ENCODE peak calls at places on chromosome X, in six cellular contexts. M, W, R, D, S and N are unnamed samples.
A peak's percentile ranks its signal among the peaks of the same experiment; 100 is the strongest.

GRCh38 chrX:147675819-147676218 is 235.9 kb upstream of the FMR1 start:
- DNase-seq in M (no peak), W (no peak), R (no peak), D (no peak), S (no peak), N (no peak)

GRCh38 chrX:103556941-103557340 is 28.4 kb upstream of the TCEAL4 start:
- DNase-seq in M (no peak), W (no peak), R (no peak), D (no peak), S (no peak), N (no peak)

GRCh38 chrX:102745513-102746133 is 25.1 kb downstream of the GPRASP3 start:
- DNase-seq in M (peak; percentile 21), W (no peak), R (no peak), D (peak; percentile 48), S (no peak), N (no peak)

GRCh38 chrX:151161690-151162089 is 14.7 kb upstream of the GPR50 start:
- DNase-seq in M (no peak), W (no peak), R (no peak), D (no peak), S (no peak), N (no peak)

GRCh38 chrX:118975831-118976598 is 1.6 kb downstream of the LONRF3 start:
- DNase-seq in M (peak; percentile 50), W (no peak), R (no peak), D (no peak), S (no peak), N (peak; percentile 46)

GRCh38 chrX:21383546-21383945 is 9.3 kb downstream of the CNKSR2 start:
- DNase-seq in M (no peak), W (no peak), R (no peak), D (no peak), S (no peak), N (no peak)

GRCh38 chrX:151633157-151633556 is 62.1 kb upstream of the PRRG3 start:
- DNase-seq in M (no peak), W (no peak), R (no peak), D (no peak), S (no peak), N (no peak)

GRCh38 chrX:6708676-6709075 is 173.8 kb upstream of the VCX3A start:
- DNase-seq in M (no peak), W (no peak), R (no peak), D (no peak), S (no peak), N (no peak)

GRCh38 chrX:117834076-117834475 is 282.5 kb downstream of the KLHL13 start:
- DNase-seq in M (no peak), W (no peak), R (no peak), D (no peak), S (no peak), N (no peak)

GRCh38 chrX:97290199-97290598 is 406.5 kb downstream of the RPA4 start:
- DNase-seq in M (peak; percentile 0), W (no peak), R (no peak), D (no peak), S (no peak), N (peak; percentile 17)

GRCh38 chrX:23331701-23332100 is 2.9 kb upstream of the PTCHD1 start:
- DNase-seq in M (no peak), W (no peak), R (no peak), D (no peak), S (no peak), N (no peak)

GRCh38 chrX:12979630-12980015 is 4.7 kb downstream of the TMSB4X start:
- DNase-seq in M (peak; percentile 12), W (no peak), R (no peak), D (no peak), S (no peak), N (peak; percentile 27)

GRCh38 chrX:40148189-40148438 is 50.4 kb upstream of the BCOR start:
- DNase-seq in M (no peak), W (no peak), R (no peak), D (no peak), S (no peak), N (no peak)

GRCh38 chrX:40148439-40149285 is 50.9 kb upstream of the BCOR start:
- DNase-seq in M (no peak), W (no peak), R (no peak), D (no peak), S (no peak), N (no peak)

GRCh38 chrX:40145670-40146470 is 48.1 kb upstream of the BCOR start:
- DNase-seq in M (peak; percentile 50), W (no peak), R (no peak), D (no peak), S (no peak), N (peak; percentile 47)

GRCh38 chrX:40146471-40147398 is 49.0 kb upstream of the BCOR start:
- DNase-seq in M (peak; percentile 67), W (no peak), R (no peak), D (no peak), S (no peak), N (peak; percentile 66)

GRCh38 chrX:40147399-40148188 is 49.8 kb upstream of the BCOR start:
- DNase-seq in M (no peak), W (no peak), R (no peak), D (no peak), S (no peak), N (no peak)
- H3K4me1 ChIP-seq in M (no peaks in the 10 kb centered on the region), W (no peaks in the 10 kb centered on the region), R (peaks cover 77% of the 10 kb centered on the region), D (peaks cover 9% of the 10 kb centered on the region), S (peaks cover 9% of the 10 kb centered on the region), N (peaks cover 8% of the 10 kb centered on the region)

DNA sequence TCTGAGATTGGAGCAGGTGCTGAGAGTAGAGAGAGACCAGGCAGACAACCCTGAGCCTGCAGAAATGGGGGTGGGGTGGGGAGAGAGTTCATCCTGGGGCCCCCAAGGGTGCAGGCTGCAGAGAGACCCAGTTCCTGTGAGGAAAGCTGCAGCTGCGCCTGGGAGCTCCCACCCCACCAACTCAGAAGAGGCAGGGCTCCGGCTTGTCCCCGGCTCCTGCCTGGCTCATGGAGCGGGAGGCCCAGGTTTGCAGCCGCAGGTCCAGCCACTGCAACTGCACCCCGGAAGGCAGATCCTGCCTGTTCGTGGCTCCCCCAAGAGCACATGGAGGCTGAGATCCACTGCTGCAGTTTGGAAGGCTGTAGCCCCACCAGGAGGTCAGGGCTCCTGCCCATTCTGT is 44.2 kb upstream of the DGKK start:
- DNase-seq in M (no peak), W (no peak), R (no peak), D (no peak), S (no peak), N (no peak)
- H3K4me3 ChIP-seq in M (no peak overlapping the region), W (no peak overlapping the region), R (no peak overlapping the region), D (no peak overlapping the region), S (no peak overlapping the region), N (no peak overlapping the region)

GRCh38 chrX:70470850-70471289 is 26.2 kb downstream of the DLG3 start:
- DNase-seq in M (no peak), W (no peak), R (no peak), D (no peak), S (no peak), N (no peak)
- H3K9ac ChIP-seq in M (no peak overlapping the region), W (no peak overlapping the region), R (no peak overlapping the region), D (no peak overlapping the region), S (no peak overlapping the region), N (no peak overlapping the region)

DNA sequence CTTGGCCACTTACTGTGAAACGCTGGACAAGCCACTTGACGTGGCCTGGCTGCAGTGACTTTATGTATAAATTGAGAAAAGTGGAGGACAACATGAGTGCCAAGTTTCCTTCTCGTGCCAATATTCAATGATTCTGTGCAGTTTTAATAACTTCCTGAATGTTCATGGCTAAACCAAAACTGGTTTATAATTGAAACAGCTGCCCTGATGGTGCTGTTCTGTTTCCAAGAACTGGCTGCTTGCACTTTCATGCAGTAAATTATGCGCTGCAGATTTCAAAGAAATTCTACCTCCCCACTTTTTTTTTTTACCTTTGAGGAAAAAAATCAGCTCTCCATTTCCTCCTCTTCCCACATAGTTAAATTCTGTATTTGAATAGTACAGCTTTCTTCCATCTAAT is 205.2 kb upstream of the CASK start:
- DNase-seq in M (no peak), W (no peak), R (no peak), D (no peak), S (no peak), N (no peak)
- H3K4me1 ChIP-seq in M (no peaks in the 10 kb centered on the region), W (no peaks in the 10 kb centered on the region), R (peaks cover 7% of the 10 kb centered on the region), D (no peaks in the 10 kb centered on the region), S (no peaks in the 10 kb centered on the region), N (no peaks in the 10 kb centered on the region)

GRCh38 chrX:47172971-47173792 is 20.4 kb upstream of the UBA1 start:
- DNase-seq in M (no peak), W (no peak), R (no peak), D (no peak), S (no peak), N (no peak)
- H3K4me3 ChIP-seq in M (no peak overlapping the region), W (no peak overlapping the region), R (no peak overlapping the region), D (no peak overlapping the region), S (no peak overlapping the region), N (no peak overlapping the region)

GRCh38 chrX:115649461-115650063 is 88.6 kb downstream of the PLS3 start:
- DNase-seq in M (no peak), W (no peak), R (no peak), D (no peak), S (no peak), N (peak; percentile 45)

GRCh38 chrX:115650449-115650848 is 89.5 kb downstream of the PLS3 start:
- DNase-seq in M (peak; percentile 21), W (no peak), R (no peak), D (no peak), S (no peak), N (peak; percentile 58)

GRCh38 chrX:115652221-115652620 is 91.2 kb downstream of the PLS3 start:
- DNase-seq in M (no peak), W (no peak), R (no peak), D (no peak), S (no peak), N (no peak)

GRCh38 chrX:115650916-115651315 is 89.9 kb downstream of the PLS3 start:
- DNase-seq in M (peak; percentile 60), W (peak; percentile 81), R (peak; percentile 23), D (peak; percentile 18), S (peak; percentile 17), N (peak; percentile 80)
- H3K9ac ChIP-seq in M (peak overlapping the region; percentile 38), W (no peak overlapping the region), R (no peak overlapping the region), D (no peak overlapping the region), S (no peak overlapping the region), N (no peak overlapping the region)

GRCh38 chrX:38985375-38985774 is 184.1 kb downstream of the MID1IP1 start:
- DNase-seq in M (peak; percentile 41), W (peak; percentile 73), R (no peak), D (no peak), S (no peak), N (peak; percentile 48)

GRCh38 chrX:38985945-38986344 is 184.7 kb downstream of the MID1IP1 start:
- DNase-seq in M (no peak), W (no peak), R (no peak), D (no peak), S (no peak), N (no peak)

GRCh38 chrX:38988301-38988700 is 187.0 kb downstream of the MID1IP1 start:
- DNase-seq in M (no peak), W (no peak), R (no peak), D (no peak), S (no peak), N (no peak)

GRCh38 chrX:38987135-38987780 is 186.0 kb downstream of the MID1IP1 start:
- DNase-seq in M (no peak), W (no peak), R (no peak), D (no peak), S (no peak), N (no peak)

GRCh38 chrX:38986586-38986985 is 185.3 kb downstream of the MID1IP1 start:
- DNase-seq in M (no peak), W (no peak), R (no peak), D (no peak), S (no peak), N (no peak)
- H3K4me1 ChIP-seq in M (no peaks in the 10 kb centered on the region), W (no peaks in the 10 kb centered on the region), R (no peaks in the 10 kb centered on the region), D (no peaks in the 10 kb centered on the region), S (no peaks in the 10 kb centered on the region), N (no peaks in the 10 kb centered on the region)

GRCh38 chrX:129961180-129962083 is 21.0 kb upstream of the BCORL1 start:
- DNase-seq in M (peak; percentile 12), W (peak; percentile 87), R (peak; percentile 12), D (no peak), S (peak; percentile 17), N (no peak)
- H3K4me3 ChIP-seq in M (no peak overlapping the region), W (peak overlapping the region; percentile 55), R (peak overlapping the region; percentile 32), D (peak overlapping the region; percentile 58), S (peak overlapping the region; percentile 37), N (no peak overlapping the region)